ENCODE peak calls at places on chromosomes 5 and 9, in six cellular contexts. R is AG09319; G is AG08395; H is CD8-positive, alpha-beta T cell; X is NCI-H1930; M is RPMI8226. D is an unnamed sample.

GRCh38 chr5:136731241-136731885 is 366.0 kb upstream of the TRPC7 start:
- DNase-seq in R (no peak), G (no peak), H (no peak), X (no peak), M (no peak), D (peak; percentile 45)

GRCh38 chr9:127092041-127092608 is 30.3 kb downstream of the ANGPTL2 start:
- DNase-seq in R (no peak), G (no peak), H (no peak), X (no peak), M (no peak), D (no peak)

GRCh38 chr9:134566936-134567335 is 74.7 kb upstream of the COL5A1 start:
- DNase-seq in R (no peak), G (no peak), H (no peak), X (no peak), M (no peak), D (peak; percentile 3)

GRCh38 chr9:21559402-21560280 is 77.5 kb upstream of the IFNE start:
- DNase-seq in R (no peak), G (peak; percentile 80), H (peak; percentile 57), X (peak; percentile 56), M (peak; percentile 80), D (no peak)

GRCh38 chr5:135127604-135128240 is 93.7 kb upstream of the PITX1 start:
- DNase-seq in R (peak; percentile 67), G (peak; percentile 89), H (no peak), X (no peak), M (no peak), D (peak; percentile 92)

GRCh38 chr9:99855467-99856176 is 33.9 kb downstream of the NR4A3 start:
- DNase-seq in R (no peak), G (no peak), H (no peak), X (no peak), M (no peak), D (no peak)

GRCh38 chr5:61949680-61950435 is 356.1 kb upstream of the KIF2A start:
- DNase-seq in R (no peak), G (no peak), H (no peak), X (no peak), M (no peak), D (no peak)

GRCh38 chr5:172638209-172638768 is 2.8 kb upstream of the NEURL1B start:
- DNase-seq in R (no peak), G (no peak), H (no peak), X (no peak), M (no peak), D (no peak)

GRCh38 chr9:128523199-128523925 is 18.8 kb downstream of the GLE1 start:
- DNase-seq in R (no peak), G (peak; percentile 31), H (no peak), X (no peak), M (no peak), D (no peak)

GRCh38 chr5:132470596-132470995 is 20.0 kb downstream of the IRF1 start:
- DNase-seq in R (no peak), G (no peak), H (no peak), X (no peak), M (no peak), D (no peak)

GRCh38 chr9:27749838-27750237 is 176.6 kb upstream of the C9orf72 start:
- DNase-seq in R (no peak), G (no peak), H (no peak), X (no peak), M (no peak), D (no peak)

GRCh38 chr5:36152324-36153298 is 700 bp downstream of the SKP2 start:
- DNase-seq in R (no peak), G (peak; percentile 7), H (no peak), X (peak; percentile 6), M (peak; percentile 2), D (no peak)

GRCh38 chr9:126883636-126884035 is 23.2 kb downstream of the ZBTB34 start:
- DNase-seq in R (no peak), G (no peak), H (no peak), X (no peak), M (no peak), D (no peak)

GRCh38 chr9:105281926-105282325 is 37.5 kb downstream of the SLC44A1 start:
- DNase-seq in R (no peak), G (no peak), H (no peak), X (no peak), M (no peak), D (no peak)

GRCh38 chr9:73426226-73426625 is 274.6 kb downstream of the ANXA1 start:
- DNase-seq in R (no peak), G (no peak), H (no peak), X (peak; percentile 95), M (no peak), D (no peak)

GRCh38 chr5:1010181-1010510 is 1.5 kb downstream of the NKD2 start:
- DNase-seq in R (no peak), G (no peak), H (no peak), X (no peak), M (peak; percentile 75), D (no peak)

D was measured in H4.